ENCODE peak calls at places on chromosomes 4 and X, in eight cellular contexts. P, H, N, V, L, K, Z and Q are unnamed samples.

GRCh38 chr4:37675587-37676290 is 10.4 kb downstream of the RELL1 start:
- DNase-seq in P (no peak), H (peak), N (no peak), V (no peak), L (no peak), K (peak), Z (no peak), Q (no peak)

GRCh38 chrX:136755411-136755810 is 25.3 kb downstream of the ARHGEF6 start:
- DNase-seq in P (no peak), H (no peak), N (no peak), V (no peak), L (no peak), K (no peak), Z (no peak), Q (no peak)

GRCh38 chr4:11801466-11802446 is 373.1 kb upstream of the HS3ST1 start:
- DNase-seq in P (no peak), H (no peak), N (no peak), V (no peak), L (no peak), K (no peak), Z (no peak), Q (no peak)

GRCh38 chr4:163598489-163598888 is 104.0 kb downstream of the TMA16 start:
- DNase-seq in P (no peak), H (no peak), N (no peak), V (no peak), L (no peak), K (no peak), Z (no peak), Q (no peak)

GRCh38 chr4:155566241-155566823 is 100.3 kb upstream of the GUCY1A1 start:
- DNase-seq in P (no peak), H (no peak), N (no peak), V (no peak), L (no peak), K (no peak), Z (no peak), Q (no peak)

GRCh38 chr4:138572007-138572406 is 329.9 kb upstream of the SLC7A11 start:
- DNase-seq in P (no peak), H (no peak), N (no peak), V (no peak), L (no peak), K (no peak), Z (no peak), Q (no peak)

GRCh38 chrX:37383313-37383712 is 34.1 kb downstream of the PRRG1 start:
- DNase-seq in P (no peak), H (no peak), N (no peak), V (no peak), L (no peak), K (no peak), Z (no peak), Q (no peak)

GRCh38 chr4:185122681-185123345 is 20.3 kb upstream of the SLC25A4 start:
- DNase-seq in P (no peak), H (no peak), N (no peak), V (no peak), L (no peak), K (no peak), Z (no peak), Q (no peak)

GRCh38 chr4:127685292-127685691 is 44.9 kb upstream of the SLC25A31 start:
- DNase-seq in P (no peak), H (no peak), N (no peak), V (no peak), L (no peak), K (no peak), Z (peak), Q (no peak)

GRCh38 chr4:2042207-2042946 is 16.8 kb upstream of the NAT8L start:
- DNase-seq in P (peak), H (peak), N (peak), V (peak), L (no peak), K (peak), Z (no peak), Q (no peak)

DNA sequence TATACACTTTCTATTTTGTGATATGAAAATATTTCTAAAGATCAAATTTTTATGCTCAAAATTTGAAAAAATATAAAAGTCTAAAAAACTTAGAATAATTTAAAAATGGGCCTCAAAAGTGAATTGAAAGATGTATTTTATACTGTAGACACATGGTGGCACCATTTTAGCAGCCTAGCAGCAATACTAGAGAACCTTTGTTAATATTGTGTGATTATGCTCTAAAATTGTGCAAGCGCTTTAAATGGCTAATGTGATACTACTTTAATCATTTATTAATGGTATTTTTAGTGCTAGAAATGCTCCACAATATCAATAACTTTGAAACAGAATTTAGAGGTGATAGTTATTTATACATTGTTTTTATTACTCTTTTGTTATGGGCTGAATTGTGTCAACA is 3.7 kb upstream of the GUF1 start:
- DNase-seq in P (no peak), H (no peak), N (no peak), V (no peak), L (no peak), K (no peak), Z (peak), Q (no peak)
- TF ChIP-seq CTCF in P (no peak), H (no peak), N (no peak), V (no peak), L (no peak), K (no peak), Z (peak), Q (peak)

GRCh38 chr4:184102488-184102887 is 115.2 kb downstream of the ENPP6 start:
- DNase-seq in P (no peak), H (no peak), N (no peak), V (no peak), L (no peak), K (no peak), Z (no peak), Q (no peak)

GRCh38 chr4:184099541-184099966 is 118.1 kb downstream of the ENPP6 start:
- DNase-seq in P (no peak), H (no peak), N (no peak), V (no peak), L (no peak), K (no peak), Z (no peak), Q (peak)

GRCh38 chr4:184099033-184099432 is 118.6 kb downstream of the ENPP6 start:
- DNase-seq in P (no peak), H (no peak), N (no peak), V (no peak), L (no peak), K (no peak), Z (no peak), Q (no peak)

GRCh38 chr4:184101711-184102110 is 116.0 kb downstream of the ENPP6 start:
- DNase-seq in P (no peak), H (no peak), N (no peak), V (no peak), L (no peak), K (no peak), Z (no peak), Q (no peak)

GRCh38 chr4:184100297-184100885 is 117.3 kb downstream of the ENPP6 start:
- DNase-seq in P (peak), H (peak), N (no peak), V (peak), L (no peak), K (peak), Z (peak), Q (peak)
- TF ChIP-seq CTCF in P (no peak), H (peak), N (no peak), V (peak), L (peak), K (no peak), Z (peak), Q (peak)

DNA sequence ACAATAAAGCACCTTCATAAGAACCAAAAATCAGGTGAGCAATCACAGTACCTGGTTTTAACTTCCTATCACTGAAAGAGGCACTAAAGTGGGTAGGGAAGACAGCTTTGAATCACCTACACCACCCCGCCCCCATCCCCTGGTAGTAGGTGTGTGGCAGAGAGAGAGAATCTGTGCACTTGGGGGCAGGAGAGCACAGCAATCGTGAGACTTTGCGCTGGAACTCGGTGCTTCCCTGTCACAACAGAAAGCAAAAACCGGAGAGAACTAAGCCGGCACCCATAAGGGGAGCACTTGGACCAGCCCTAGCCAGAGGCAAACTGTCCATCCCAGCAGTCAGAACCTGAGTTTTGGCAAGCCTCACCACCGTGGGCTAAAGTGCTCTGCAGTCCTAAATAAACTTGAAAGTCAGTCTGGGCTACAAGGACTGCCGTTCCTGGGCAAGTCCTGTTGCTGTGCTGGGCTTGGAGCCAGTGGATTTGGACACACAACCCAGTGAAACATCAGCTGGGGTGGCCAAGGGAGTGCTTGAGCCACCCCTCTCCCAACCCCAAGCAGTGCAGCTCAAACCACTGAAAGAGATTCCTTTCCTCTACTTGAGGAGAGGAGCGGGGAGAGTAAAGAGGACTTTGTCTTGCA is 32.1 kb downstream of the NDUFB11 start:
- DNase-seq in P (no peak), H (no peak), N (no peak), V (no peak), L (no peak), K (no peak), Z (peak), Q (no peak)
- TF ChIP-seq CTCF in P (no peak), H (no peak), N (no peak), V (no peak), L (no peak), K (no peak), Z (no peak), Q (no peak)

DNA sequence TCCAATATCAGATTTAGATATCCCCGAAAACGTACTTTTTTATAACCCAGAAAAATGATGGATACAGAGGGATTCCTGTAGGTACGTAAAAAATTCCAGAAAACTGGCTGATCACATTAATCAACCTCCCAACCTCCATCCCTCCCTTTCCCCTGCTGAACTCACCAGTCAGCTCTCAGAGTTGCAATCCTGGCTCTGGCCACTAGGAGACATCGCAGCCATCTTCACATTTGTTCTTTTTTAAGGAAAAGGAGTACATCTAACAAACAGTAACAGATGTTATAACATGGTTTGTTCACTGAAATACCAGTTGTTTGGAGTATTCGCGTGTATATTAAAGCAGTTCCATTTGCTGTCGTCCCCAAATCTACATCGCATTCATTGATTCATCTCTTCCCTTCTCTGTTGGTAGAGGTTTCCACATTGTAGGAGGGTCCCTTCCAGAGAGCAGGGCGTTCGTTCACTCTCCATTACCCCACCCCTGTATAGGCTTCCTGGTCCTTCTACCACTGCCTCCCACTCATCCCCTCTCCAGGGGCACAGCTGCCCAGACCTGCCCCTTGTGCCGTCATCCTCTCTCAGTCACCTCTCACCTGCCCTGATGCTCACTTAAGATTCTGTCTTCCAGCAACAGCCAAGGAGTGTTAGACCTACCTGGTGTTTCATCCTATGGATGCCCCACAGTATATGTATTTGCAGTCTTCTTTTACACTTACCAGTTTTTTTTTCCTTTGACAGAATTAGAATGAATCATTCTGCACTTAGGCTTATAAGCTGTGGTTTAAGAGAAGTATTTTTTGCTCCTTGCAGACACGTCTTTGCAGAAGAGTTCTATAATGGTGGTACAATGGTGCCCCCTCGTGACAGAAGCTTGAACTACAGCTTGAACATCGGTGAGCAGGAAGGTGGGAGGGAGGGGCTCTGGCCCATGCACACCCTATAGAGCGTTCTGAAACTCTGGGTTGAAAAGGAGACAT is 36.8 kb upstream of the RAB40AL start:
- DNase-seq in P (peak), H (peak), N (peak), V (peak), L (peak), K (peak), Z (peak), Q (peak)
- TF ChIP-seq CTCF in P (peak), H (peak), N (peak), V (no peak), L (peak), K (peak), Z (peak), Q (peak)

GRCh38 chrX:2903366-2903765 is 25.8 kb downstream of the ARSD start:
- DNase-seq in P (no peak), H (no peak), N (no peak), V (no peak), L (no peak), K (no peak), Z (no peak), Q (no peak)
- TF ChIP-seq CTCF in P (no peak), H (no peak), N (no peak), V (no peak), L (no peak), K (no peak), Z (peak), Q (no peak)

GRCh38 chr4:164700471-164700870 is 53.5 kb upstream of the SMIM31 start:
- DNase-seq in P (peak), H (no peak), N (no peak), V (no peak), L (no peak), K (peak), Z (no peak), Q (no peak)
- TF ChIP-seq CTCF in P (peak), H (peak), N (no peak), V (no peak), L (no peak), K (peak), Z (no peak), Q (peak)

DNA sequence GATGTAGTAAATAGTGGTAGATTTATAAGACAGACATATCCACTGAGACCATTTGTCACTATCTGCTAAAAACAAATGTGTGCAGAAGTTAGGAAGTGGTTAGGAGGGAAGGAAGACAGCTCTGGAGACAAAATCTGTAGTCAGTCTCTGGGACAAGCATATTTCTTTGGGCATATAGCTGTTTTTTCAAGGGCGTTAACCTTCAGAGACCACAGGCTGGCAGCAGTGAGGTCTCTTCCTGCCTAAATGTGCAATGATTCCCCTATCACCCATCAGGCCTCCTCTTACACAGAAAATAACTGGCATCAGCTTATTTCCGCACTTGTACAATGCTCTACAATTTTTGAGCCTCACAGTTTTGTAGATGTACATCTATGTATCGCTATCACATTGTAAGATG is 6.5 kb downstream of the TMEM150C start:
- DNase-seq in P (no peak), H (no peak), N (no peak), V (no peak), L (no peak), K (no peak), Z (no peak), Q (no peak)
- TF ChIP-seq CTCF in P (no peak), H (no peak), N (no peak), V (no peak), L (no peak), K (no peak), Z (no peak), Q (no peak)